ENCODE peak calls at places on chromosomes 12 and 14, in nine cellular contexts. U is body of pancreas, W is lower lobe of right lung, A is A549, L is uterus, I is tibial nerve, N is H9, X is SK-N-SH, O is pancreas. D is an unnamed sample. For H3K4me1, the result is how much of the 10 kb centered on the place peaks cover.

GRCh38 chr12:100753837-100754236 is 40.7 kb upstream of the ANO4 start:
- DNase-seq in O (no peak), A (no peak), I (no peak), L (no peak), W (no peak), U (no peak), X (no peak), N (no peak), D (no peak)

GRCh38 chr12:15423629-15424028 is 101.3 kb downstream of the PTPRO start:
- DNase-seq in A (no peak), X (no peak), L (no peak), N (no peak), I (no peak), W (no peak), O (no peak), U (no peak), D (no peak)

GRCh38 chr12:92537235-92537960 is 165.4 kb upstream of the PLEKHG7 start:
- DNase-seq in N (no peak), X (no peak), W (no peak), U (no peak), O (no peak), L (no peak), A (no peak), I (no peak), D (no peak)

GRCh38 chr12:30926243-30927209 is at the start of gene TSPAN11:
- DNase-seq in N (peak), W (no peak), X (peak), A (no peak), L (no peak), O (no peak), I (no peak), U (no peak), D (peak)

GRCh38 chr12:39464976-39465375 is 22.1 kb upstream of the KIF21A start:
- DNase-seq in W (no peak), N (no peak), U (no peak), I (no peak), O (no peak), X (no peak), A (peak), L (no peak), D (no peak)

GRCh38 chr14:78835052-78835451 is 664.9 kb downstream of the NRXN3 start:
- DNase-seq in X (no peak), W (no peak), I (no peak), N (no peak), L (no peak), O (no peak), U (no peak), A (no peak), D (no peak)

GRCh38 chr12:103470664-103471063 is 25.1 kb downstream of the C12orf42 start:
- DNase-seq in O (no peak), W (no peak), I (no peak), L (no peak), N (no peak), A (peak), X (no peak), U (no peak), D (no peak)

GRCh38 chr12:98373982-98374381 is 141.4 kb upstream of the TMPO start:
- DNase-seq in I (no peak), X (no peak), U (no peak), W (no peak), N (no peak), A (peak), L (no peak), O (no peak), D (no peak)

GRCh38 chr12:4141344-4142270 is 132.0 kb upstream of the CCND2 start:
- DNase-seq in O (no peak), I (no peak), A (no peak), U (peak), L (no peak), X (no peak), N (peak), W (no peak), D (no peak)

GRCh38 chr14:36227344-36227743 is 50.8 kb upstream of the PTCSC3 start:
- DNase-seq in L (no peak), A (no peak), N (no peak), I (no peak), W (no peak), U (no peak), X (no peak), O (no peak), D (no peak)

GRCh38 chr12:28088566-28089277 is 101.5 kb upstream of the CCDC91 start:
- DNase-seq in N (no peak), L (no peak), O (no peak), U (no peak), X (no peak), W (no peak), A (peak), I (no peak), D (no peak)

GRCh38 chr12:86698581-86698980 is 442.4 kb upstream of the MGAT4C start:
- DNase-seq in I (no peak), X (no peak), A (no peak), W (no peak), N (no peak), U (no peak), O (no peak), L (no peak), D (no peak)

GRCh38 chr12:99529966-99530365 is 117.6 kb upstream of the GARIN6 start:
- DNase-seq in A (no peak), W (no peak), L (no peak), O (no peak), X (no peak), U (no peak), I (no peak), N (no peak), D (no peak)

GRCh38 chr12:122141911-122142725 is 31.9 kb downstream of the IL31 start:
- DNase-seq in L (no peak), X (no peak), I (no peak), U (peak), A (no peak), W (no peak), O (peak), N (no peak), D (no peak)

GRCh38 chr12:91210144-91210543 is 27.5 kb upstream of the DCN start:
- DNase-seq in I (no peak), X (no peak), O (no peak), L (no peak), A (no peak), U (no peak), N (no peak), W (no peak), D (no peak)

GRCh38 chr12:67034110-67034879 is 234.9 kb upstream of the CAND1 start:
- DNase-seq in W (no peak), O (peak), L (no peak), I (no peak), X (no peak), N (no peak), A (peak), U (peak), D (no peak)

GRCh38 chr12:2387051-2387834 is 334.5 kb downstream of the CACNA1C start:
- DNase-seq in I (no peak), N (peak), U (no peak), W (no peak), L (no peak), X (no peak), A (no peak), O (no peak), D (no peak)

GRCh38 chr12:85468356-85469157 is 188.5 kb downstream of the ALX1 start:
- DNase-seq in N (peak), W (peak), O (no peak), U (peak), X (peak), L (no peak), I (no peak), A (peak), D (no peak)

DNA sequence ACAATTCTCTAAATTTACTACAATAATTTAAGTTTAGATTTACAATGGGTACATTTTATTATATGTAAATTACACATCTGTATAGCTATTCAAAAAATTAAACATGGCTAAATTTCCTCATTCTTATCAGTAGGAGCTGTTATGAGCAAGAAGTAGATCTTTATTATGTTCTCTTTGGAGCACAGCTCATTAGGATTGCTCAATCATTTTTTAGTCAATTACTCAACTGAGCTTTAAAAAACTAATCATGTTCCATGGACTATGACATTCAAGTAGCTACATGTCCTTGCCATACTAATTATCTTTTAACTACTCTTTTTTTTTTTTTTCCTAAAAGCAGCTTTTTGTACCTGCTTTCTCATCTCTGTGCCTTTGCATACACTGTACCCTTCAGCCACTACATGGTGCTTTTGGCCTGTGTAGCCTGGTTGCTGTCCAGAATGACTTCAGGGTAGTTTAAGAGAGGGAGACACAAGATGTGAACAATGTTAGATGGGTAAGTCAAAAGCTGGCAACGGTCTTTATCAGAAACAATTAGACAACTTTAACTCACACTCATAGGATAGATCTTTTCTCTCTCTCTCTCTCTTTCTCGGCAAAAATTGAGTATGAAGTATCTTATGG is 69.0 kb downstream of the SSPN start:
- DNase-seq in A (no peak), L (no peak), I (no peak), X (no peak), N (no peak), W (no peak), O (no peak), U (no peak), D (no peak)
- H3K4me1 ChIP-seq in A (under half), L (under half), I (under half), X (under half), N (under half), W (under half), O (under half), U (under half), D (under half)

GRCh38 chr12:88805286-88805685 is 225.0 kb upstream of the KITLG start:
- DNase-seq in A (no peak), O (no peak), X (no peak), L (no peak), W (no peak), N (no peak), U (no peak), I (no peak), D (no peak)
- H3K27ac ChIP-seq in A (no peak), O (no peak), X (no peak), L (no peak), W (no peak), N (no peak), U (no peak), I (no peak), D (no peak)

GRCh38 chr14:96205994-96206392 is 1.4 kb downstream of the BDKRB2 start:
- DNase-seq in W (no peak), X (no peak), L (no peak), U (no peak), N (no peak), A (no peak), O (no peak), I (no peak), D (no peak)
- TF ChIP-seq CTCF in W (no peak), X (no peak), L (no peak), U (no peak), N (no peak), A (no peak), O (no peak), I (no peak), D (no peak)

DNA sequence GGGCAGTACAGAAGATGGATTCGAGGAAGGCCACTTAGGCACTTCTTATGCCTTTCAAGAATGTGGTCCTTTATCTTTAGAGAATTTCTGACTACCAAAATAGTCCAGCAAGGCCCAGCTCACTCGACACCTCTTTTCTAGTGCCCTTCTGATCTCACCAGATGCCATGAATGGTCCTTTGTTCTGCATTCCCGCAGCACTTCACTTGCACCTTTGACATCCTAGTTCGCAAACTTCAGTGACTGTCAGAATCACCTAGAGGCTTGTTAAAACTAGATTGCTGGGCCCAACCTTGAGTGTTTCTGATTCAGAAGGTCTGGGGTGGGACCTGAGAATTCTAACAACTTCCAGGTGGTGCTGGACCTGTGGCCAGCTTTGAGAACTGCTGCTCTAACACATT is 56.7 kb downstream of the PKP2 start:
- DNase-seq in O (no peak), A (no peak), U (no peak), L (no peak), I (no peak), X (no peak), N (no peak), W (no peak), D (no peak)
- H3K4me1 ChIP-seq in O (under half), A (under half), U (under half), L (under half), I (under half), X (under half), N (under half), W (under half), D (half or more)

DNA sequence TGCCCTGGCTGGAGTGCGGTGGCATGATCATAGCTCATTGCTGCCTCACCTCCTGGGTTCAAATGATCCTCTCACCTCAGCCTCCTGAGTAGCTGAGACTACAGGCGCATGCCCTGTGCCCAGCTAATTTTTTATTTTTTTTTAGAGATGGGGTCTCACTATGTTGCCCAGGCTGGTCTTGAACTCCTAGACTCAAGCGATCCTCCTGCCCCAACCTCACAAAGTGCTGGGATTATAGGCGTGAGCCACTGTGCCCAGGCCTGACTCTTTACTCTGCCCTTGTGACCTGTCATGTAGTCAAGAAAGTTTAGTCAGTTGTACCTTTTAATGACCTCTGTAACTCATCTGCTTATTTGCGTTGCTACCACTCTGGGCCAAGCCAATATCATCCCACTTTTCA is 55.7 kb downstream of the PROX2 start:
- DNase-seq in L (no peak), A (no peak), N (no peak), X (no peak), O (no peak), I (no peak), W (no peak), U (no peak), D (no peak)
- H3K27ac ChIP-seq in L (no peak), A (no peak), N (no peak), X (no peak), O (no peak), I (no peak), W (no peak), U (no peak), D (no peak)

DNA sequence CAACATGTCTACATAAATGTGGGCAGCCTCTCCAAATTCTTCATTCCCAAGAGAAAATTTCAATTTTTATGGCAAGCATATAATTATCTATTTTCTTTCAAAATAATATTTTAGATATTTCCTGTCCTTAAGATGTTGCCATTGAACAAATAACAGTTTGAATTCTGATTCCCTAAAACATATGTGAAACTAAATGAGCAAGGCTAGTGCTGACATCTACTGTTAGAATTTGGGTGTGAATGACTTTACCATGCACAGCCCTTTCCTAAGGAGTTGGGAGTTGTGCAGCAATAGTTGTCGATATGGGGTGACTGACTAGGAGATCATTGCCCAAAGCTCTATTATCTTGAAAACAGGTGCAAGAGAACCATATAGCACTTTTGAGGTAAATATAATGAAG is 108.2 kb upstream of the SLC38A4 start:
- DNase-seq in N (no peak), W (no peak), L (no peak), U (no peak), I (no peak), O (no peak), X (no peak), A (peak), D (no peak)
- TF ChIP-seq CTCF in N (peak), W (peak), L (peak), U (peak), I (peak), O (peak), X (peak), A (peak), D (peak)

GRCh38 chr14:52902971-52903385 is 47.9 kb downstream of the FERMT2 start:
- DNase-seq in L (no peak), X (no peak), O (no peak), I (no peak), N (no peak), W (no peak), A (peak), U (no peak), D (no peak)

GRCh38 chr14:52911904-52912303 is 38.9 kb downstream of the FERMT2 start:
- DNase-seq in X (no peak), N (no peak), O (no peak), L (no peak), W (no peak), U (no peak), A (no peak), I (no peak), D (no peak)

GRCh38 chr14:52910597-52910996 is 40.3 kb downstream of the FERMT2 start:
- DNase-seq in O (no peak), L (no peak), I (no peak), W (no peak), U (no peak), X (no peak), N (no peak), A (no peak), D (no peak)

GRCh38 chr14:52906141-52906601 is 44.7 kb downstream of the FERMT2 start:
- DNase-seq in X (no peak), W (no peak), I (no peak), N (no peak), U (no peak), L (no peak), A (peak), O (no peak), D (no peak)

DNA sequence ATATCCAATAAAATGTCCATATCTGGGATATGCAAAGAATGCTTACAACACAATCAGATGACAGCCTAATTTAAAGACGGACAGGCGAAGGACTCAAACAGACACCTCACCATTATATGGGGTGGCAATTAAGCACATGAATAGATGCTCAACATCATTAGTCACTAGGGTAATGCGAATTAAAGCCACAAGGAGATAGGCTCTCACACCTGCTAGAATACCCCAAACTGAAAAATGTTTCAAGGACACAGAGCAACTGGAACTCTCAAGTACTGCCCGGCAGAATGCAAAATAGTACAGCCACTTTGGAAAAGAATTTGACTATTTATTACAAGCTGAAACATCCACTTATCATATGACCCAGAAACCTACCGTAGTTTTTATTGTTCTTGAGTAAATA is 42.9 kb downstream of the FERMT2 start:
- DNase-seq in N (no peak), O (no peak), X (no peak), U (no peak), W (no peak), A (no peak), L (no peak), I (no peak), D (no peak)
- H3K4me1 ChIP-seq in N (under half), O (under half), X (under half), U (under half), W (under half), A (half or more), L (under half), I (under half), D (half or more)

GRCh38 chr14:24095196-24096068 is 1.3 kb downstream of the PCK2 start:
- DNase-seq in N (peak), W (peak), O (peak), A (peak), X (peak), I (peak), U (peak), L (peak), D (peak)

GRCh38 chr14:24096545-24097181 is 2.6 kb downstream of the PCK2 start:
- DNase-seq in O (no peak), N (no peak), W (no peak), U (no peak), L (no peak), X (no peak), A (no peak), I (no peak), D (no peak)

GRCh38 chr14:24092960-24093900 is 881 bp upstream of the PCK2 start:
- DNase-seq in L (no peak), U (no peak), N (no peak), I (no peak), W (no peak), A (no peak), O (no peak), X (no peak), D (no peak)

GRCh38 chr14:24093901-24094838 is at the start of gene PCK2:
- DNase-seq in O (peak), W (peak), L (peak), N (peak), A (peak), X (peak), U (peak), I (peak), D (peak)

GRCh38 chr14:24094839-24095195 is 706 bp downstream of the PCK2 start:
- DNase-seq in I (no peak), U (peak), O (no peak), N (no peak), L (no peak), W (no peak), A (no peak), X (no peak), D (no peak)
- H3K27ac ChIP-seq in I (peak), U (peak), O (peak), N (no peak), L (peak), W (peak), A (peak), X (peak), D (peak)

GRCh38 chr12:69108024-69108423 is 131.3 kb upstream of the CPSF6 start:
- DNase-seq in A (peak), I (no peak), O (no peak), L (no peak), X (no peak), N (no peak), U (no peak), W (no peak), D (no peak)
- TF ChIP-seq CTCF in A (no peak), I (no peak), O (no peak), L (no peak), X (no peak), N (peak), U (peak), W (no peak), D (no peak)

D was measured in left ventricle myocardium inferior.